ENCODE peak calls at places on chromosomes 6 and 20, in six cellular contexts. S is foreskin keratinocyte, A is AG04450, R is psoas muscle, O is stomach, U is GM12865. D is an unnamed sample.

GRCh38 chr6:144883915-144884314 is 598.8 kb downstream of the UTRN start:
- DNase-seq in R (no peak), S (no peak), A (no peak), O (no peak), U (no peak), D (no peak)

GRCh38 chr6:10315034-10315433 is 99.8 kb downstream of the TFAP2A start:
- DNase-seq in A (no peak), R (no peak), O (no peak), S (no peak), U (no peak), D (no peak)

GRCh38 chr6:148538251-148539190 is 195.9 kb downstream of the SASH1 start:
- DNase-seq in O (no peak), U (no peak), R (no peak), A (no peak), S (no peak), D (no peak)

GRCh38 chr6:154995241-154996162 is at the start of gene TIAM2:
- DNase-seq in R (peak), O (no peak), S (no peak), U (no peak), A (no peak), D (no peak)

GRCh38 chr6:71452709-71453108 is 164.1 kb downstream of the OGFRL1 start:
- DNase-seq in U (no peak), O (no peak), A (no peak), R (no peak), S (no peak), D (no peak)

GRCh38 chr6:147035891-147036290 is 168.3 kb upstream of the STXBP5 start:
- DNase-seq in O (no peak), A (no peak), R (no peak), U (no peak), S (no peak), D (no peak)

GRCh38 chr20:5197847-5198650 is 71.2 kb downstream of the CDS2 start:
- DNase-seq in U (no peak), O (no peak), A (no peak), S (no peak), R (peak), D (no peak)

GRCh38 chr6:52994031-52994788 is 874 bp downstream of the GSTA4 start:
- DNase-seq in S (peak), O (no peak), A (no peak), U (no peak), R (peak), D (peak)

GRCh38 chr6:48027704-48028435 is 83.1 kb downstream of the PTCHD4 start:
- DNase-seq in O (no peak), U (peak), S (peak), A (no peak), R (no peak), D (no peak)

GRCh38 chr6:124368131-124368530 is 564.5 kb downstream of the NKAIN2 start:
- DNase-seq in S (no peak), O (no peak), A (no peak), R (no peak), U (no peak), D (no peak)

GRCh38 chr6:139338845-139339244 is 35.6 kb downstream of the CITED2 start:
- DNase-seq in A (no peak), S (no peak), U (no peak), O (no peak), R (no peak), D (no peak)

GRCh38 chr20:3818155-3819151 is 1.9 kb upstream of the AP5S1 start:
- DNase-seq in R (peak), U (peak), S (peak), A (peak), O (peak), D (peak)

GRCh38 chr6:15413558-15414257 is 167.8 kb downstream of the JARID2 start:
- DNase-seq in U (no peak), R (no peak), S (peak), A (peak), O (no peak), D (peak)

GRCh38 chr20:18063676-18064075 is 6.0 kb upstream of the OVOL2 start:
- DNase-seq in O (no peak), S (no peak), A (no peak), U (no peak), R (no peak), D (no peak)

GRCh38 chr6:141107562-141108160 is 1025.1 kb upstream of the GJE1 start:
- DNase-seq in O (no peak), S (peak), U (peak), A (no peak), R (no peak), D (peak)

GRCh38 chr6:141562181-141562800 is 570.4 kb upstream of the GJE1 start:
- DNase-seq in R (peak), U (peak), O (no peak), S (no peak), A (no peak), D (peak)

DNA sequence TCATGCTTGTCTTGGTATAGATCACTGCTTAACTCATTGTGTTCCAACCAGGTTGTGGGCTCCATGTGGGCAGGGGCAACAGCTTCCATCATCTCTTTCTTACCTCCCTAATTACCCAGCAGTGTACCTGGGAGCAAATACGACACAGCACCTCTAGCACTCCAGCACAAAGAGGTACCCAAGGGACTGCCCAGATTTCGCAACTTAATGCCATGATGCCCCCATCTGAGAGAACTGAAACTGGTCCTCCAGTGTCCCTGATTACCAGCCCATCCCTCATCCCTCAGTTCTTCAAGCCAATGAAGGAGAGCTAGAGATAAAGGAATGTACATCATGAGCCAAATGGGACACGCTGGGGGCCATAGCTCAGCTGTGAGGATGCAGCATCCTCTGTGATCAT is 41.9 kb upstream of the MDGA1 start:
- DNase-seq in S (no peak), A (no peak), O (no peak), U (no peak), R (no peak), D (no peak)
- TF ChIP-seq CTCF in S (no peak), A (no peak), O (no peak), U (no peak), R (no peak), D (no peak)

GRCh38 chr6:41071923-41072835 is at the start of gene OARD1:
- DNase-seq in O (peak), S (peak), R (peak), U (peak), A (peak), D (peak)
- TF ChIP-seq CTCF in O (no peak), S (no peak), R (no peak), U (no peak), A (no peak), D (no peak)

DNA sequence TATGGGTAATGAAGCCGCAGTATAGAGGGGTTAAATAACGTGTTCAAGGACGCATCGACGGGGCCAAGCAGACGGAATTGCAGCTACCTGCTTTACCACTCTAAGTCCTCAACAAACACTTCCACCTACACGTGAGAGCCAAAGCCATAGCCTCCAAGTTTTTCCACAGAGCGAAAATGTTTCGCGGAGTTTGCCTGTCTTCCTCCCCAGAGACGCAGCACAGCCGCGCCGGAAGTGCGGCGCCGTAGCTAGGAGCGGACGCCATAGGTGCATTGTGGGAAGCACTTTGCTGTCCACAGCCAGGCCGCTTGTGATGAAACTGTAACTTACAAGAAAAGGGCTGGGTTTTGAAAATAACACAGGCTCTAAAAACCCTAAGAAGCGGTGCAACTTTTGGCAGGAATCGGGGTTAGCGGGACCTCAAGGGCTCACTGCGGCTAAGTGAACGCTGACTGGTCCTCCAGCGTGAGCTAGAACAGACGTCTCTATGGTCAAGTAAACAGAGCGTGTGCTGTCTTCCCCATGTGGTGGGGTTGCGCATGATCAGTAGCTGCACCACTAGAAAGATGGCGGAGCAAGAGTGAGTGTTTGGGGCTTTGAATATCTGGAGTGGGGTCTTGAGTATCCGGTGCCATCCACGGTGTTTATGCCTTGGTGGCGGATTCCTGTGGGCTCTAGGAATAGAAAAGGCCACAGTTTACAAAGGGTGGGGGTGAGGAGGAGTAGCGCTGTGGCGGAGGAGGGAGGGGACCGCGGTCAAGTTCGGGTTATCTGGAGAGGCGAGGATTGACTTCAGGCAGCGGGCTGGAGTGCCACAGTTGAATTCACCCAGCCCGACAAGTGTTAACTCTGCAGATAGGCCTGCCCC is at the start of gene RPL7L1:
- DNase-seq in R (peak), A (peak), S (peak), U (peak), O (peak), D (peak)
- TF ChIP-seq CTCF in R (peak), A (no peak), S (no peak), U (no peak), O (no peak), D (peak)

GRCh38 chr6:143536866-143537691 is 25.6 kb upstream of the FUCA2 start:
- DNase-seq in U (peak), S (peak), A (no peak), O (peak), R (peak), D (peak)
- TF ChIP-seq CTCF in U (peak), S (peak), A (peak), O (no peak), R (peak), D (peak)

GRCh38 chr6:43146709-43147108 is 24.4 kb upstream of the SRF start:
- DNase-seq in R (no peak), U (no peak), S (no peak), A (no peak), O (no peak), D (no peak)

GRCh38 chr6:43147691-43148477 is 23.2 kb upstream of the SRF start:
- DNase-seq in R (no peak), U (peak), O (no peak), A (no peak), S (no peak), D (no peak)

GRCh38 chr6:43144879-43145278 is 26.2 kb upstream of the SRF start:
- DNase-seq in A (no peak), O (no peak), R (no peak), U (no peak), S (peak), D (no peak)

GRCh38 chr6:43147289-43147688 is 23.8 kb upstream of the SRF start:
- DNase-seq in R (no peak), O (no peak), S (no peak), A (no peak), U (no peak), D (no peak)

DNA sequence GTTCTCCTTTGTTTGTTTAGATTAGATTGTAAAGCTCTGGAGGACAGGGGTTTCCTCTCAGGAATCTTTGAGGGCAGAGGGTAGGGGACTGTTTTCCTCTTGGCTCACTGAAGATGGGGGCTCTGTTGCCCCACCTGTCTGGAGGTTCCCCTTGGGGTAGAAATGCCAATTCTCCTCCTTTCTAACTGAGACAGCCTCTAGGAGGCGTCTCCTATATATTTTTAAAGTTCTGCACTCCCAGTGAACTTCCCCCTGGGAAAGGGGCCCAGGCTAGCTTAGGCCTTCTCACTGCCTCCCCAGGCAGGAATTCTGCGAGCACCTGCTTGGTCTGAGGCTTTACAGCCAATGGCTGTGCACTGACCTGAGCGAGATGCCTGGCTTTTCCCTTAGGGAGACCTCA is 24.8 kb upstream of the SRF start:
- DNase-seq in R (no peak), S (no peak), A (no peak), O (no peak), U (no peak), D (no peak)
- TF ChIP-seq CTCF in R (no peak), S (no peak), A (no peak), O (no peak), U (no peak), D (no peak)

GRCh38 chr20:54726687-54727086 is 251.3 kb downstream of the DOK5 start:
- DNase-seq in A (no peak), S (no peak), R (no peak), O (no peak), U (peak), D (no peak)
- TF ChIP-seq CTCF in A (no peak), S (no peak), R (no peak), O (no peak), U (peak), D (no peak)

DNA sequence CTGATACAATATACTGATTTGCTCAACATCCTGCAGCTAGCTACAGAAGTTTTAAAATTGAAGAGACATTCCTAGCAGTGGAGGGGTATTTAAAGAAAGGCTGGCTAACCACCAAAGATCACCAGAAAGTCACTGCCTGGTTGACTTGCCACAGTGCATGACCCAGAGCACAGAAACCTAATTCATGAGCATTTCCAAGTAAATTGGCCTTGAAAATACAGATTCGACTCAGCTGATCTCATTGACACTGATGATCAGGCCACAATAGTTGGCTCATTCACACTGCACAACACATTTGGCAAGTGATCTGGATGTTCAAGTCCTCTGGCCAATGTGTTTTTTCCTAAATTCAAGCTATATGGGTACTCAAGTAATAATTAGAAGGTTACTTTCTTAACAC is 13.3 kb upstream of the TDRD6 start:
- DNase-seq in A (no peak), U (no peak), R (no peak), O (no peak), S (no peak), D (no peak)
- TF ChIP-seq CTCF in A (no peak), U (no peak), R (no peak), O (no peak), S (no peak), D (no peak)